ENCODE peak calls at places on chromosomes 11 and 22, in six cellular contexts. N is uterus, F is upper lobe of left lung, A is heart left ventricle, S is body of pancreas, X is adrenal gland. T is an unnamed sample.

GRCh38 chr11:112619106-112619505 is 342.1 kb upstream of the NCAM1 start:
- DNase-seq in F (no peak), A (no peak), X (no peak), S (no peak), N (no peak), T (no peak)

GRCh38 chr22:48895341-48895740 is 932.3 kb downstream of the BRD1 start:
- DNase-seq in S (no peak), N (no peak), F (no peak), X (peak; percentile 14), A (no peak), T (no peak)

GRCh38 chr11:44456544-44457270 is 108.8 kb upstream of the CD82 start:
- DNase-seq in A (no peak), S (peak; percentile 32), N (no peak), X (no peak), F (no peak), T (no peak)

GRCh38 chr22:39241632-39242388 is 3.0 kb downstream of the PDGFB start:
- DNase-seq in N (no peak), A (no peak), X (no peak), S (peak; percentile 38), F (no peak), T (no peak)

GRCh38 chr11:114075891-114076441 is 16.5 kb downstream of the ZBTB16 start:
- DNase-seq in X (peak; percentile 89), F (peak; percentile 25), N (peak; percentile 52), A (peak; percentile 46), S (no peak), T (no peak)

GRCh38 chr11:13354335-13354734 is 76.7 kb downstream of the BMAL1 start:
- DNase-seq in N (no peak), A (no peak), X (no peak), S (no peak), F (no peak), T (no peak)

GRCh38 chr11:46588915-46589314 is 4.9 kb downstream of the AMBRA1 start:
- DNase-seq in X (no peak), F (no peak), A (no peak), S (no peak), N (no peak), T (no peak)

GRCh38 chr22:44698531-44699421 is 3.2 kb upstream of the PRR5 start:
- DNase-seq in S (no peak), X (no peak), F (no peak), A (no peak), N (peak; percentile 56), T (no peak)

GRCh38 chr22:22756109-22756508 is 111.7 kb downstream of the GGTLC2 start:
- DNase-seq in N (no peak), X (no peak), S (no peak), F (no peak), A (no peak), T (no peak)

GRCh38 chr22:41256254-41256897 is 15.6 kb upstream of the CHADL start:
- DNase-seq in N (peak; percentile 39), X (no peak), F (no peak), A (no peak), S (no peak), T (no peak)

GRCh38 chr11:73375830-73376167 is 400 bp upstream of the RELT start:
- DNase-seq in S (no peak), X (no peak), F (no peak), A (no peak), N (peak; percentile 34), T (no peak)

GRCh38 chr11:48107188-48107704 is 109.4 kb upstream of the OR4B1 start:
- DNase-seq in S (no peak), F (peak; percentile 34), X (no peak), N (no peak), A (no peak), T (no peak)

GRCh38 chr22:49321477-49322055 is 506.1 kb downstream of the BRD1 start:
- DNase-seq in F (no peak), X (peak; percentile 13), A (no peak), S (no peak), N (no peak), T (peak; percentile 7)

GRCh38 chr22:35230839-35231584 is 26.3 kb upstream of the HMGXB4 start:
- DNase-seq in N (no peak), F (no peak), S (no peak), X (no peak), A (no peak), T (peak; percentile 34)

GRCh38 chr11:31805037-31805628 is 6.0 kb downstream of the PAX6 start:
- DNase-seq in F (no peak), X (peak; percentile 31), A (no peak), N (no peak), S (no peak), T (no peak)

GRCh38 chr11:68655406-68655805 is 28.9 kb upstream of the GAL start:
- DNase-seq in X (no peak), F (no peak), N (no peak), S (no peak), A (no peak), T (no peak)

GRCh38 chr11:62390237-62390636 is 28.6 kb upstream of the SCGB1A1 start:
- DNase-seq in S (no peak), A (no peak), X (no peak), F (no peak), N (no peak), T (no peak)

GRCh38 chr11:95699631-95700470 is 89.7 kb downstream of the FAM76B start:
- DNase-seq in X (no peak), F (no peak), N (no peak), A (no peak), S (no peak), T (no peak)

GRCh38 chr11:74754507-74755255 is 6.0 kb downstream of the RNF169 start:
- DNase-seq in F (no peak), N (no peak), S (no peak), X (no peak), A (no peak), T (no peak)

GRCh38 chr11:18608373-18608772 is 8.8 kb downstream of the MISFA start:
- DNase-seq in N (no peak), S (no peak), X (no peak), F (no peak), A (no peak), T (peak; percentile 40)

GRCh38 chr11:60939828-60940227 is 12.1 kb downstream of the SLC15A3 start:
- DNase-seq in F (no peak), A (no peak), S (no peak), N (no peak), X (no peak), T (no peak)

GRCh38 chr11:873723-874122 is 31.1 kb downstream of the TSPAN4 start:
- DNase-seq in F (no peak), N (no peak), A (no peak), S (no peak), X (no peak), T (no peak)

GRCh38 chr11:64007160-64007628 is 21.0 kb downstream of the OTUB1 start:
- DNase-seq in X (no peak), N (peak; percentile 32), F (no peak), A (no peak), S (no peak), T (peak; percentile 51)

GRCh38 chr11:88175004-88175706 is at the start of gene RAB38:
- DNase-seq in N (peak; percentile 40), F (peak; percentile 58), A (peak; percentile 18), S (peak; percentile 80), X (peak; percentile 76), T (peak; percentile 51)

GRCh38 chr11:127648604-127649003 is 648.0 kb upstream of the KIRREL3 start:
- DNase-seq in N (no peak), F (no peak), S (no peak), X (no peak), A (no peak), T (no peak)

GRCh38 chr11:86676533-86677154 is 4.2 kb upstream of the ME3 start:
- DNase-seq in F (no peak), N (no peak), A (no peak), S (no peak), X (no peak), T (no peak)

GRCh38 chr11:86070435-86071056 is 1.7 kb upstream of the PICALM start:
- DNase-seq in N (no peak), S (no peak), X (no peak), F (no peak), A (no peak), T (no peak)

GRCh38 chr11:96013459-96014213 is 89.7 kb upstream of the MTMR2 start:
- DNase-seq in S (no peak), X (no peak), N (no peak), F (no peak), A (no peak), T (no peak)

GRCh38 chr22:35172452-35172851 is 84.8 kb upstream of the HMGXB4 start:
- DNase-seq in F (no peak), S (no peak), X (no peak), A (no peak), N (no peak), T (no peak)

GRCh38 chr22:19745155-19746133 is 15.1 kb upstream of the TBX1 start:
- DNase-seq in X (no peak), A (peak; percentile 76), N (no peak), S (no peak), F (no peak), T (no peak)
- TF ChIP-seq POLR2A in X (no peak), A (no peak), N (no peak), S (no peak), F (no peak), T (no peak)

GRCh38 chr11:35065566-35065965 is 73.4 kb upstream of the CD44 start:
- DNase-seq in A (no peak), N (peak; percentile 79), F (no peak), X (no peak), S (no peak), T (no peak)
- H3K4me3 ChIP-seq in A (no peak overlapping the region), N (no peak overlapping the region), F (no peak overlapping the region), X (no peak overlapping the region), S (no peak overlapping the region), T (no peak overlapping the region)

GRCh38 chr22:37242395-37242918 is 1.6 kb downstream of the RAC2 start:
- DNase-seq in X (peak; percentile 72), F (peak; percentile 89), A (peak; percentile 64), N (peak; percentile 32), S (peak; percentile 34), T (peak; percentile 47)
- TF ChIP-seq POLR2A in X (no peak), F (no peak), A (no peak), N (no peak), S (no peak), T (no peak)

GRCh38 chr11:70105369-70105754 is 27.2 kb downstream of the ANO1 start:
- DNase-seq in N (no peak), A (no peak), F (no peak), X (no peak), S (no peak), T (no peak)
- H3K4me3 ChIP-seq in N (no peak overlapping the region), A (no peak overlapping the region), F (no peak overlapping the region), X (no peak overlapping the region), S (no peak overlapping the region), T (no peak overlapping the region)

GRCh38 chr11:75811485-75811884 is 3.5 kb upstream of the UVRAG start:
- DNase-seq in S (no peak), X (peak; percentile 9), F (no peak), A (no peak), N (no peak), T (no peak)
- TF ChIP-seq POLR2A in S (no peak), X (no peak), F (no peak), A (no peak), N (no peak), T (no peak)

GRCh38 chr22:50398698-50399648 is 55.8 kb downstream of the PPP6R2 start:
- DNase-seq in A (no peak), N (no peak), F (no peak), X (no peak), S (peak; percentile 82), T (no peak)
- H3K4me3 ChIP-seq in A (no peak overlapping the region), N (no peak overlapping the region), F (no peak overlapping the region), X (no peak overlapping the region), S (no peak overlapping the region), T (no peak overlapping the region)

T was measured in testis.